ENCODE peak calls at places on chromosomes 16 and 17, in ten cellular contexts. Z is MM.1S, A is A549, O is retinal pigment epithelial cell, W is lower lobe of right lung, K is AG04450, R is tibial nerve, P is body of pancreas, I is neural progenitor cell, E is choroid plexus epithelial cell. J is an unnamed sample.
A peak's percentile ranks its signal among the peaks of the same experiment; 100 is the strongest.

GRCh38 chr16:51431517-51432241 is 280.6 kb upstream of the SALL1 start:
- DNase-seq in Z (peak; percentile 9), A (peak; percentile 6), O (peak; percentile 94), W (no peak), K (peak; percentile 96), R (no peak), P (peak; percentile 43), I (peak; percentile 26), E (peak; percentile 98), J (no peak)

GRCh38 chr16:52436646-52437645 is 110.0 kb downstream of the TOX3 start:
- DNase-seq in Z (no peak), A (no peak), O (no peak), W (no peak), K (no peak), R (no peak), P (no peak), I (no peak), E (no peak), J (no peak)

GRCh38 chr16:804193-805048 is 3.9 kb upstream of the GNG13 start:
- DNase-seq in Z (no peak), A (no peak), O (no peak), W (no peak), K (no peak), R (no peak), P (no peak), I (no peak), E (no peak), J (no peak)

GRCh38 chr16:68186877-68187276 is 49.0 kb downstream of the ESRP2 start:
- DNase-seq in Z (no peak), A (no peak), O (no peak), W (no peak), K (no peak), R (no peak), P (no peak), I (no peak), E (no peak), J (no peak)

GRCh38 chr17:74941128-74941725 is 5.5 kb downstream of the OTOP3 start:
- DNase-seq in Z (no peak), A (no peak), O (no peak), W (no peak), K (no peak), R (no peak), P (no peak), I (no peak), E (no peak), J (no peak)

GRCh38 chr17:5714993-5715392 is 130.7 kb upstream of the NLRP1 start:
- DNase-seq in Z (no peak), A (no peak), O (no peak), W (no peak), K (no peak), R (no peak), P (no peak), I (no peak), E (no peak), J (no peak)

GRCh38 chr16:734208-734980 is 6.4 kb downstream of the CIAO3 start:
- DNase-seq in Z (no peak), A (no peak), O (no peak), W (no peak), K (no peak), R (no peak), P (no peak), I (no peak), E (no peak), J (no peak)

GRCh38 chr17:50272711-50273653 is 1.3 kb upstream of the TMEM92 start:
- DNase-seq in Z (peak; percentile 39), A (peak; percentile 73), O (no peak), W (peak; percentile 73), K (no peak), R (peak; percentile 55), P (peak; percentile 60), I (peak; percentile 87), E (peak; percentile 64), J (no peak)

GRCh38 chr17:43018008-43018853 is 4.0 kb downstream of the VAT1 start:
- DNase-seq in Z (no peak), A (no peak), O (no peak), W (no peak), K (no peak), R (no peak), P (peak; percentile 48), I (peak; percentile 77), E (peak; percentile 50), J (no peak)

GRCh38 chr17:5468075-5468473 is 708 bp downstream of the DHX33 start:
- DNase-seq in Z (peak; percentile 10), A (peak; percentile 34), O (no peak), W (no peak), K (no peak), R (no peak), P (no peak), I (no peak), E (no peak), J (no peak)

GRCh38 chr17:20127660-20128413 is 118.7 kb downstream of the SPECC1 start:
- DNase-seq in Z (no peak), A (no peak), O (no peak), W (no peak), K (peak; percentile 92), R (no peak), P (no peak), I (no peak), E (peak; percentile 59), J (no peak)

GRCh38 chr16:53768167-53768566 is 64.2 kb downstream of the FTO start:
- DNase-seq in Z (no peak), A (no peak), O (no peak), W (no peak), K (no peak), R (no peak), P (no peak), I (no peak), E (peak; percentile 78), J (no peak)

GRCh38 chr16:1456951-1457350 is 12.6 kb upstream of the CCDC154 start:
- DNase-seq in Z (no peak), A (no peak), O (no peak), W (no peak), K (no peak), R (no peak), P (no peak), I (no peak), E (no peak), J (no peak)

GRCh38 chr16:83513006-83513755 is 294.6 kb upstream of the HSBP1 start:
- DNase-seq in Z (no peak), A (no peak), O (peak; percentile 57), W (no peak), K (no peak), R (no peak), P (no peak), I (no peak), E (peak; percentile 85), J (no peak)

GRCh38 chr16:57993452-57993851 is 7.0 kb downstream of the ZNF319 start:
- DNase-seq in Z (no peak), A (no peak), O (no peak), W (peak; percentile 50), K (no peak), R (no peak), P (peak; percentile 74), I (no peak), E (no peak), J (no peak)

DNA sequence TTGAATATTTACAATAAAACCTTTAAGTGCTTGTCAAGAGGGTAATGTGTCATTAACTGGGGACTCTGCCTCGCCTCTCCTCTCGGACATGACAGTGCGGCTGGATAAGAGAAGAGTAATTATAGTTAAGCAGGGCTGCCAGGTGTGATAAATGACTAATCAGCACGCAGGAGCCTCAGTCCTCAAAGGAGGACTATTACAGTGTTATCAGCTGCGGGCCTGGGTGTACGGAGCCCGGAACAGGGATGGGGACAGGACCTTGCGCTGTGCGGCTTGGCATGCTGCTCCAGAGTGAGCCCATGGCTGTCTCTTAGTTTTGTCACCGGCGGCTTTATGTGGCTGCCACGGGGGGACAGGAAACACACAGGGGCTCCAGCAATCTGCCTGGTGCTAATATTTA is 607.2 kb downstream of the MAF start:
- DNase-seq in Z (no peak), A (no peak), O (no peak), W (no peak), K (no peak), R (no peak), P (no peak), I (no peak), E (no peak), J (no peak)
- H3K4me3 ChIP-seq in Z (no peak overlapping the region), A (no peak overlapping the region), O (no peak overlapping the region), W (no peak overlapping the region), K (no peak overlapping the region), R (no peak overlapping the region), P (no peak overlapping the region), I (no peak overlapping the region), E (no peak overlapping the region), J (no peak overlapping the region)

GRCh38 chr17:81701288-81702071 is 1.7 kb upstream of the MRPL12 start:
- DNase-seq in Z (peak; percentile 39), A (no peak), O (no peak), W (no peak), K (no peak), R (no peak), P (no peak), I (no peak), E (no peak), J (no peak)
- TF ChIP-seq CTCF in Z (peak; percentile 34), A (no peak), O (no peak), W (no peak), K (peak; percentile 7), R (no peak), P (no peak), I (no peak), E (no peak), J (no peak)

DNA sequence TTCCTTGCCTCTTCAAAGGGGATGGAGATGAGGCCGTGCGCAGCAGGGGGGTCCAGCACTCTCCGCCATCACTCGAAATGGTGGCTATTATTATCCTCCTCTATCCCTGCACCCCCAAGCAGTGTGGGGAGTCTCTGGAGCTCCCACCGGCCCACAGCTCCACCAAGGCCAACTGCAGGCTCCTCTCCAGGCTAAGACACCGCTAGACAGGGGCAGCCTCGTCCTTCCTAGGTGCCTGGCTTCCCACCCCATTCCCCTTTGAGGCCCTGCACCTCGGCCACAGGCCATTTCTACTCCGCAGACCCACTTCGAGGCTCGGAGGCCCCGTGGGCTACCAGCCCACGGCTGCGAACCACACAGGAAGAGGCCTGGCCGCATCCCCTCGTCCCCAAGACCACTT is 39.6 kb upstream of the PABPN1L start:
- DNase-seq in Z (no peak), A (no peak), O (no peak), W (no peak), K (no peak), R (no peak), P (no peak), I (no peak), E (no peak), J (no peak)
- H3K4me3 ChIP-seq in Z (no peak overlapping the region), A (no peak overlapping the region), O (no peak overlapping the region), W (no peak overlapping the region), K (no peak overlapping the region), R (no peak overlapping the region), P (no peak overlapping the region), I (no peak overlapping the region), E (no peak overlapping the region), J (no peak overlapping the region)

DNA sequence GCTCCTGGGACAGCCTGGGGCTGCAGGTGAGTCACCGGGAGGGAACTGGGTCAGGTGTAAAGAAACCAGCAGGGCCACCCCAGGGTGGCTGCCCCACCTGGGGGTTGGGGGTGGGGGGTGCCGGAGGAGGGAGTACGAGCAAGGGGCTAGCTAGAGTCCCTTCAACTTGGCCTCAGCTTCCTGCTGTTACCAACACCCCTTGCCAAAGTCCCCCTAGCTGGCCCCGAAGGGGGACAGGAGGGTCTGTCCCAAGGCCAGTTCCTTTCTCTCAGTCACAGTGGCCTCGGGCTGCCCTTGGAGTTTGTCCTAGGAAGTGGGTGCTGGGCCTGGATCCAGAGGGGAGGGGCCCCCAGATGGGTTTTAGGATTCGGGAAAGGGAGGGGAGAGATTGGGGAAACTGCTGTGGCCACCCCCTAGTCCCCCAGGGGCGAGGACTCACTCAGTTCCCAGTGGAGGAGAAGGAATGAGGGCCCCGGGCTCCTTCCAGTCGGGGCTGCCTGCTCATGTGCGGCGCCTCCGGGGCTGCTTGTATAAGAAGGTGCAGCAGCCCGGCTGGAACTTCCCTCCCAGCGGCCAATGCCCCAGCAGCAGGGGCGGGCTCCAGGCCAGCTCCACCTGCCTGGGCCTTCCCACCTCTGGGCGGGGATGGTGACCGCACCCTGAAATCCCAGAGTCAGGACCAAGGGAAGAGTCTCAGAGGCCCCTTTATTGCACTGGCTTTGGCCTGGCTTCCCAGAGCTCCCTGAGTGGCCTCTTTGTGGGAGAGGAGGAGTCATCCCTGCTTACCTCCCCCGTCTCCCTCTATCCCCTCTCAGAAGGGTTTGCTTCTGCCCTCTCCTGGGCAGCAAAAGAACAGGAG is 7.3 kb downstream of the ARHGAP27 start:
- DNase-seq in Z (no peak), A (peak; percentile 97), O (peak; percentile 66), W (peak; percentile 88), K (peak; percentile 50), R (no peak), P (peak; percentile 89), I (peak; percentile 87), E (peak; percentile 75), J (no peak)
- TF ChIP-seq CTCF in Z (peak; percentile 37), A (peak; percentile 75), O (peak; percentile 73), W (no peak), K (peak; percentile 71), R (no peak), P (peak; percentile 27), I (peak; percentile 70), E (peak; percentile 67), J (no peak)

J was measured in GM12864.